ENCODE peak calls at places on chromosome 1, in four cellular contexts. M, L, Q and Z are unnamed samples.

GRCh38 chr1:169113613-169114119 is 7.2 kb downstream of the ATP1B1 start:
- DNase-seq in Q (peak), L (no peak), M (peak), Z (peak)

GRCh38 chr1:162832470-162832869 is 28.5 kb downstream of the CCDC190 start:
- DNase-seq in Q (no peak), M (no peak), L (no peak), Z (no peak)

GRCh38 chr1:29255134-29255666 is 18.9 kb downstream of the PTPRU start:
- DNase-seq in Q (no peak), M (no peak), L (no peak), Z (no peak)

GRCh38 chr1:6057170-6057569 is 11.5 kb downstream of the KCNAB2 start:
- DNase-seq in L (no peak), M (no peak), Q (no peak), Z (no peak)

GRCh38 chr1:244957122-244957521 is 92.8 kb upstream of the HNRNPU start:
- DNase-seq in Q (no peak), L (no peak), M (no peak), Z (no peak)

GRCh38 chr1:70190180-70190579 is 15.2 kb downstream of the LRRC40 start:
- DNase-seq in Q (no peak), L (no peak), M (no peak), Z (no peak)

GRCh38 chr1:41739061-41739955 is 179.4 kb downstream of the HIVEP3 start:
- DNase-seq in L (peak), M (no peak), Q (no peak), Z (peak)

GRCh38 chr1:16178596-16179497 is 23.0 kb upstream of the EPHA2 start:
- DNase-seq in L (peak), Q (no peak), M (no peak), Z (no peak)

GRCh38 chr1:18700530-18700929 is 69.9 kb downstream of the PAX7 start:
- DNase-seq in M (no peak), Q (no peak), L (no peak), Z (no peak)

GRCh38 chr1:27633640-27634165 is 1.3 kb downstream of the FGR start:
- DNase-seq in Q (no peak), M (no peak), L (no peak), Z (no peak)
- H3K4me3 ChIP-seq in Q (peak), M (peak), L (peak), Z (peak)

GRCh38 chr1:197470330-197470729 is 202.3 kb downstream of the CRB1 start:
- DNase-seq in L (no peak), M (no peak), Q (no peak), Z (no peak)
- TF ChIP-seq CTCF in L (no peak), M (no peak), Q (no peak), Z (no peak)

GRCh38 chr1:224564491-224565084 is 51.5 kb upstream of the CNIH3 start:
- DNase-seq in M (no peak), L (no peak), Q (no peak), Z (no peak)
- H3K27ac ChIP-seq in M (peak), L (no peak), Q (no peak), Z (no peak)

GRCh38 chr1:31371560-31371959 is 1.3 kb downstream of the FABP3 start:
- DNase-seq in M (no peak), Q (no peak), L (no peak), Z (no peak)
- H3K4me3 ChIP-seq in M (no peak), Q (no peak), L (peak), Z (no peak)

GRCh38 chr1:90568436-90568835 is 148.7 kb downstream of the BARHL2 start:
- DNase-seq in Q (no peak), L (no peak), M (no peak), Z (no peak)

GRCh38 chr1:90574692-90575370 is 142.3 kb downstream of the BARHL2 start:
- DNase-seq in M (no peak), L (no peak), Q (no peak), Z (no peak)

GRCh38 chr1:90579212-90579802 is 137.8 kb downstream of the BARHL2 start:
- DNase-seq in Q (peak), L (no peak), M (peak), Z (no peak)

DNA sequence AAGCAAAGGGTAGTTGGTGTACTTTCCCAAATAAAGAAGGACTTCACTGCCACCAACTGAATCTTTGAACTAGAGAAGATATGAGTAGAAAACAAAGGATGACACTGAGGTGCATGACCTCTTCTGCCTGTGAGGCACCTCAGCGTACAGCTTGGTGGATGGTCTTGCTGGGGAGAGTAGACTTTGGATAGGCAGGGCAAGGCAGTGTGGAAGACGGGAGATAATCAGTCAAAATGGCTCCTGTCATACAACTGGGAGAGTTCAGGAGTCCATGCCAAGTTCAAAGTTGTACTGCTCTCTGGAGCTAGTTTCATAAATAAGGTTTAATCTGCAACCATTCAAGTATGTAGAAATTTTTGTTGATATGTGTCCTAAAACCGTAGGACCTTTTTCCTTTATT is 143.4 kb downstream of the BARHL2 start:
- DNase-seq in M (no peak), L (no peak), Q (no peak), Z (no peak)
- TF ChIP-seq CTCF in M (no peak), L (no peak), Q (no peak), Z (no peak)

GRCh38 chr1:22572778-22573177 is 9.5 kb downstream of the EPHA8 start:
- DNase-seq in M (no peak), Q (no peak), L (no peak), Z (no peak)
- H3K27ac ChIP-seq in M (no peak), Q (no peak), L (no peak), Z (no peak)

GRCh38 chr1:204417231-204417997 is 5.8 kb upstream of the PPP1R15B start:
- DNase-seq in L (peak), Q (no peak), M (peak), Z (peak)
- H3K4me3 ChIP-seq in L (peak), Q (no peak), M (peak), Z (peak)

GRCh38 chr1:186865253-186865652 is 36.5 kb downstream of the PLA2G4A start:
- DNase-seq in M (no peak), Q (no peak), L (no peak), Z (no peak)
- TF ChIP-seq CTCF in M (no peak), Q (no peak), L (no peak), Z (no peak)

GRCh38 chr1:67188137-67188536 is 21.9 kb downstream of the IL23R start:
- DNase-seq in M (no peak), Q (no peak), L (no peak), Z (no peak)

GRCh38 chr1:67190410-67190809 is 24.2 kb downstream of the IL23R start:
- DNase-seq in Q (no peak), M (no peak), L (no peak), Z (no peak)

GRCh38 chr1:67191668-67192520 is 25.6 kb downstream of the IL23R start:
- DNase-seq in Q (no peak), L (no peak), M (no peak), Z (no peak)

GRCh38 chr1:67190942-67191341 is 24.7 kb downstream of the IL23R start:
- DNase-seq in L (no peak), M (no peak), Q (no peak), Z (no peak)

DNA sequence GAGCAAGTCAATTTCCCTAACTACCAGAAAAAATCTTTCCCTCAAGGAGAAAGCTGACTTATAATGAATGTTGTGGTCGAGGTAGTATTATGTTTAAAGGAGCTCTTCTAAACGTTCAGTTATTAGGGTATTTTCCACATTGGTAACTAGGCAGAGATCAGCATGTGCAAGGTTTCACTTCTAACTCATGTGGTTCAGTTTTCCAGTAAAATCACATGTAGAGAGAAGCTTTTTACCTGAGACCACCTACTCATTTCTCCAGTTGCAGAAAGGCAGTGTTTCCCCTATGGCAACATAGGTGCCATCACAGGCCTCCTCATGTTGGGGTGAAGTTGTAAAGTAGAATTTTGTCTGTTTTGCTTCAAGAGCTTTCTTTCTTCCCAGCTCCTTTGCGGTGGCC is 23.7 kb downstream of the IL23R start:
- DNase-seq in Q (no peak), M (no peak), L (no peak), Z (no peak)
- H3K27ac ChIP-seq in Q (no peak), M (no peak), L (no peak), Z (no peak)